ENCODE peak calls at places on chromosome 7, in four cellular contexts. One of them, this sample, is unnamed.

GRCh38 chr7:126881315-126881714 is 371.4 kb downstream of the GRM8 start:
- DNase-seq in activated CD8-positive, alpha-beta T cell treated with anti-CD3 and anti-CD28 coated beads for 36 hours: no peak
- DNase-seq in RPMI7951: no peak
- DNase-seq in NCI-H2081: no peak
- DNase-seq in this sample: no peak

GRCh38 chr7:155375337-155376277 is 77.9 kb downstream of the INSIG1 start:
- DNase-seq in RPMI7951: peak
- DNase-seq in NCI-H2081: no peak
- DNase-seq in activated CD8-positive, alpha-beta T cell treated with anti-CD3 and anti-CD28 coated beads for 36 hours: no peak
- DNase-seq in this sample: no peak

GRCh38 chr7:100830396-100830795 is 3.1 kb upstream of the EPHB4 start:
- DNase-seq in NCI-H2081: no peak
- DNase-seq in RPMI7951: no peak
- DNase-seq in activated CD8-positive, alpha-beta T cell treated with anti-CD3 and anti-CD28 coated beads for 36 hours: no peak
- DNase-seq in this sample: no peak

GRCh38 chr7:115009139-115009538 is 87.2 kb downstream of the MDFIC start:
- DNase-seq in activated CD8-positive, alpha-beta T cell treated with anti-CD3 and anti-CD28 coated beads for 36 hours: no peak
- DNase-seq in RPMI7951: no peak
- DNase-seq in NCI-H2081: no peak
- DNase-seq in this sample: no peak

GRCh38 chr7:44367475-44368030 is 42.2 kb upstream of the CAMK2B start:
- DNase-seq in NCI-H2081: no peak
- DNase-seq in activated CD8-positive, alpha-beta T cell treated with anti-CD3 and anti-CD28 coated beads for 36 hours: no peak
- DNase-seq in RPMI7951: no peak
- DNase-seq in this sample: no peak

GRCh38 chr7:151940048-151940845 is 16.0 kb upstream of the GALNTL5 start:
- DNase-seq in RPMI7951: peak
- DNase-seq in activated CD8-positive, alpha-beta T cell treated with anti-CD3 and anti-CD28 coated beads for 36 hours: no peak
- DNase-seq in NCI-H2081: no peak
- DNase-seq in this sample: no peak

GRCh38 chr7:46696741-46697140 is 775.7 kb upstream of the IGFBP3 start:
- DNase-seq in activated CD8-positive, alpha-beta T cell treated with anti-CD3 and anti-CD28 coated beads for 36 hours: no peak
- DNase-seq in NCI-H2081: no peak
- DNase-seq in RPMI7951: no peak
- DNase-seq in this sample: no peak

GRCh38 chr7:101817031-101817929 is at the start of gene CUX1:
- DNase-seq in NCI-H2081: no peak
- DNase-seq in activated CD8-positive, alpha-beta T cell treated with anti-CD3 and anti-CD28 coated beads for 36 hours: peak
- DNase-seq in RPMI7951: no peak
- DNase-seq in this sample: peak

GRCh38 chr7:116499168-116500070 is at the start of gene CAV2:
- DNase-seq in RPMI7951: peak
- DNase-seq in NCI-H2081: peak
- DNase-seq in activated CD8-positive, alpha-beta T cell treated with anti-CD3 and anti-CD28 coated beads for 36 hours: peak
- DNase-seq in this sample: peak

GRCh38 chr7:8217200-8218068 is 44.5 kb downstream of the ICA1 start:
- DNase-seq in RPMI7951: peak
- DNase-seq in activated CD8-positive, alpha-beta T cell treated with anti-CD3 and anti-CD28 coated beads for 36 hours: peak
- DNase-seq in NCI-H2081: peak
- DNase-seq in this sample: no peak

GRCh38 chr7:79159040-79159664 is 294.3 kb downstream of the MAGI2 start:
- DNase-seq in activated CD8-positive, alpha-beta T cell treated with anti-CD3 and anti-CD28 coated beads for 36 hours: no peak
- DNase-seq in RPMI7951: no peak
- DNase-seq in NCI-H2081: no peak
- DNase-seq in this sample: no peak

GRCh38 chr7:29139796-29140195 is 6.5 kb downstream of the CPVL start:
- DNase-seq in RPMI7951: peak
- DNase-seq in NCI-H2081: no peak
- DNase-seq in activated CD8-positive, alpha-beta T cell treated with anti-CD3 and anti-CD28 coated beads for 36 hours: no peak
- DNase-seq in this sample: no peak

GRCh38 chr7:120407015-120407414 is 134.0 kb downstream of the KCND2 start:
- DNase-seq in NCI-H2081: no peak
- DNase-seq in activated CD8-positive, alpha-beta T cell treated with anti-CD3 and anti-CD28 coated beads for 36 hours: no peak
- DNase-seq in RPMI7951: peak
- DNase-seq in this sample: no peak

GRCh38 chr7:42262907-42263466 is 26.0 kb upstream of the GLI3 start:
- DNase-seq in RPMI7951: peak
- DNase-seq in activated CD8-positive, alpha-beta T cell treated with anti-CD3 and anti-CD28 coated beads for 36 hours: no peak
- DNase-seq in NCI-H2081: no peak
- DNase-seq in this sample: no peak

GRCh38 chr7:134686782-134687181 is 40.1 kb downstream of the BPGM start:
- DNase-seq in NCI-H2081: no peak
- DNase-seq in RPMI7951: peak
- DNase-seq in activated CD8-positive, alpha-beta T cell treated with anti-CD3 and anti-CD28 coated beads for 36 hours: no peak
- DNase-seq in this sample: no peak

GRCh38 chr7:88089484-88090050 is 130.3 kb downstream of the SRI start:
- DNase-seq in activated CD8-positive, alpha-beta T cell treated with anti-CD3 and anti-CD28 coated beads for 36 hours: no peak
- DNase-seq in RPMI7951: no peak
- DNase-seq in NCI-H2081: no peak
- DNase-seq in this sample: no peak

GRCh38 chr7:41979834-41980307 is 257.1 kb downstream of the GLI3 start:
- DNase-seq in activated CD8-positive, alpha-beta T cell treated with anti-CD3 and anti-CD28 coated beads for 36 hours: peak
- DNase-seq in NCI-H2081: no peak
- DNase-seq in RPMI7951: peak
- DNase-seq in this sample: no peak

GRCh38 chr7:75854233-75854632 is 24.6 kb upstream of the RHBDD2 start:
- DNase-seq in activated CD8-positive, alpha-beta T cell treated with anti-CD3 and anti-CD28 coated beads for 36 hours: no peak
- DNase-seq in NCI-H2081: no peak
- DNase-seq in RPMI7951: peak
- DNase-seq in this sample: no peak

GRCh38 chr7:135714534-135715009 is 13.4 kb downstream of the SLC13A4 start:
- DNase-seq in activated CD8-positive, alpha-beta T cell treated with anti-CD3 and anti-CD28 coated beads for 36 hours: no peak
- DNase-seq in RPMI7951: peak
- DNase-seq in NCI-H2081: no peak
- DNase-seq in this sample: no peak

GRCh38 chr7:16356241-16356958 is 64.9 kb downstream of the CRPPA start:
- DNase-seq in activated CD8-positive, alpha-beta T cell treated with anti-CD3 and anti-CD28 coated beads for 36 hours: no peak
- DNase-seq in RPMI7951: peak
- DNase-seq in NCI-H2081: no peak
- DNase-seq in this sample: no peak

GRCh38 chr7:74525881-74526280 is 72.2 kb downstream of the GTF2IRD1 start:
- DNase-seq in NCI-H2081: peak
- DNase-seq in activated CD8-positive, alpha-beta T cell treated with anti-CD3 and anti-CD28 coated beads for 36 hours: no peak
- DNase-seq in RPMI7951: no peak
- DNase-seq in this sample: no peak

GRCh38 chr7:103729026-103729425 is 260.4 kb downstream of the RELN start:
- DNase-seq in RPMI7951: no peak
- DNase-seq in NCI-H2081: no peak
- DNase-seq in activated CD8-positive, alpha-beta T cell treated with anti-CD3 and anti-CD28 coated beads for 36 hours: no peak
- DNase-seq in this sample: no peak

GRCh38 chr7:279821-280220 is 10.1 kb upstream of the FOXL3 start:
- DNase-seq in activated CD8-positive, alpha-beta T cell treated with anti-CD3 and anti-CD28 coated beads for 36 hours: no peak
- DNase-seq in NCI-H2081: no peak
- DNase-seq in RPMI7951: no peak
- DNase-seq in this sample: no peak

GRCh38 chr7:100390286-100391028 is 17.2 kb downstream of the PILRA start:
- DNase-seq in NCI-H2081: no peak
- DNase-seq in activated CD8-positive, alpha-beta T cell treated with anti-CD3 and anti-CD28 coated beads for 36 hours: no peak
- DNase-seq in RPMI7951: no peak
- DNase-seq in this sample: no peak

GRCh38 chr7:97801108-97801507 is 69.2 kb downstream of the TAC1 start:
- DNase-seq in RPMI7951: no peak
- DNase-seq in NCI-H2081: no peak
- DNase-seq in activated CD8-positive, alpha-beta T cell treated with anti-CD3 and anti-CD28 coated beads for 36 hours: peak
- DNase-seq in this sample: no peak

GRCh38 chr7:27774717-27775328 is 34.9 kb downstream of the TAX1BP1 start:
- DNase-seq in NCI-H2081: no peak
- DNase-seq in activated CD8-positive, alpha-beta T cell treated with anti-CD3 and anti-CD28 coated beads for 36 hours: no peak
- DNase-seq in RPMI7951: peak
- DNase-seq in this sample: no peak

GRCh38 chr7:115707684-115708341 is 322.8 kb downstream of the TFEC start:
- DNase-seq in NCI-H2081: peak
- DNase-seq in activated CD8-positive, alpha-beta T cell treated with anti-CD3 and anti-CD28 coated beads for 36 hours: no peak
- DNase-seq in RPMI7951: no peak
- DNase-seq in this sample: no peak

GRCh38 chr7:126803060-126803665 is 449.6 kb downstream of the GRM8 start:
- DNase-seq in RPMI7951: peak
- DNase-seq in NCI-H2081: peak
- DNase-seq in activated CD8-positive, alpha-beta T cell treated with anti-CD3 and anti-CD28 coated beads for 36 hours: peak
- DNase-seq in this sample: peak

GRCh38 chr7:86932038-86932512 is 127.4 kb downstream of the ELAPOR2 start:
- DNase-seq in RPMI7951: no peak
- DNase-seq in NCI-H2081: no peak
- DNase-seq in activated CD8-positive, alpha-beta T cell treated with anti-CD3 and anti-CD28 coated beads for 36 hours: no peak
- DNase-seq in this sample: no peak

GRCh38 chr7:151406886-151407583 is 2.8 kb downstream of the WDR86 start:
- DNase-seq in RPMI7951: no peak
- DNase-seq in NCI-H2081: no peak
- DNase-seq in activated CD8-positive, alpha-beta T cell treated with anti-CD3 and anti-CD28 coated beads for 36 hours: no peak
- DNase-seq in this sample: no peak

GRCh38 chr7:23969443-23969842 is 259.4 kb downstream of the STK31 start:
- DNase-seq in RPMI7951: no peak
- DNase-seq in activated CD8-positive, alpha-beta T cell treated with anti-CD3 and anti-CD28 coated beads for 36 hours: no peak
- DNase-seq in NCI-H2081: no peak
- DNase-seq in this sample: no peak

GRCh38 chr7:154330318-154330717 is 278.1 kb downstream of the DPP6 start:
- DNase-seq in RPMI7951: no peak
- DNase-seq in activated CD8-positive, alpha-beta T cell treated with anti-CD3 and anti-CD28 coated beads for 36 hours: no peak
- DNase-seq in NCI-H2081: no peak
- DNase-seq in this sample: no peak

GRCh38 chr7:131587315-131587923 is 31.0 kb upstream of the PODXL start:
- DNase-seq in NCI-H2081: no peak
- DNase-seq in RPMI7951: no peak
- DNase-seq in activated CD8-positive, alpha-beta T cell treated with anti-CD3 and anti-CD28 coated beads for 36 hours: no peak
- DNase-seq in this sample: no peak

GRCh38 chr7:100469227-100470044 is 5.4 kb upstream of the SPACDR start:
- DNase-seq in activated CD8-positive, alpha-beta T cell treated with anti-CD3 and anti-CD28 coated beads for 36 hours: peak
- DNase-seq in NCI-H2081: peak
- DNase-seq in RPMI7951: peak
- DNase-seq in this sample: peak

GRCh38 chr7:148255333-148255732 is 335.2 kb upstream of the C7orf33 start:
- DNase-seq in RPMI7951: no peak
- DNase-seq in NCI-H2081: no peak
- DNase-seq in activated CD8-positive, alpha-beta T cell treated with anti-CD3 and anti-CD28 coated beads for 36 hours: no peak
- DNase-seq in this sample: no peak

GRCh38 chr7:130372402-130372801 is 7.9 kb upstream of the CPA1 start:
- DNase-seq in activated CD8-positive, alpha-beta T cell treated with anti-CD3 and anti-CD28 coated beads for 36 hours: no peak
- DNase-seq in RPMI7951: no peak
- DNase-seq in NCI-H2081: no peak
- DNase-seq in this sample: no peak

GRCh38 chr7:124033093-124033806 is 383 bp upstream of the TMEM229A start:
- DNase-seq in RPMI7951: no peak
- DNase-seq in activated CD8-positive, alpha-beta T cell treated with anti-CD3 and anti-CD28 coated beads for 36 hours: no peak
- DNase-seq in NCI-H2081: peak
- DNase-seq in this sample: no peak